ENCODE peak calls at places on chromosomes 16 and 17, in five cellular contexts. N is K562, B is HepG2, A is GM12878, S is H1. P is an unnamed sample.

GRCh38 chr16:21302454-21302853 is 24.4 kb upstream of the CRYM start:
- DNase-seq in N (no peak), B (no peak), A (no peak), S (no peak), P (no peak)

GRCh38 chr17:50696365-50696879 is 11.3 kb downstream of the ANKRD40 start:
- DNase-seq in N (no peak), B (no peak), A (no peak), S (no peak), P (no peak)

GRCh38 chr16:825298-826061 is 24.9 kb upstream of the GNG13 start:
- DNase-seq in N (no peak), B (no peak), A (no peak), S (no peak), P (no peak)

GRCh38 chr17:38532451-38532850 is 73.3 kb downstream of the SRCIN1 start:
- DNase-seq in N (no peak), B (no peak), A (no peak), S (no peak), P (no peak)

GRCh38 chr17:6231886-6232767 is 161.9 kb downstream of the WSCD1 start:
- DNase-seq in N (no peak), B (no peak), A (no peak), S (no peak), P (no peak)

GRCh38 chr16:50395763-50396710 is 27.2 kb upstream of the BRD7 start:
- DNase-seq in N (no peak), B (no peak), A (no peak), S (peak; percentile 26), P (no peak)

GRCh38 chr16:81581107-81581506 is 136.5 kb downstream of the CMIP start:
- DNase-seq in N (no peak), B (no peak), A (no peak), S (no peak), P (no peak)

GRCh38 chr17:42531455-42532354 is 4.3 kb upstream of the NAGLU start:
- DNase-seq in N (peak; percentile 61), B (peak; percentile 70), A (no peak), S (peak; percentile 65), P (peak; percentile 67)

GRCh38 chr16:4049031-4049430 is 67.2 kb downstream of the ADCY9 start:
- DNase-seq in N (no peak), B (no peak), A (no peak), S (no peak), P (no peak)

GRCh38 chr17:10019941-10020403 is 114.9 kb upstream of the RCVRN start:
- DNase-seq in N (no peak), B (no peak), A (no peak), S (no peak), P (no peak)

GRCh38 chr16:75580-76501 is 2.2 kb upstream of the MPG start:
- DNase-seq in N (peak; percentile 73), B (peak; percentile 82), A (no peak), S (no peak), P (peak; percentile 61)

GRCh38 chr16:48497932-48498760 is 111.8 kb downstream of the N4BP1 start:
- DNase-seq in N (no peak), B (no peak), A (no peak), S (no peak), P (no peak)

GRCh38 chr17:57288034-57288752 is 31.9 kb downstream of the MSI2 start:
- DNase-seq in N (no peak), B (no peak), A (no peak), S (no peak), P (no peak)

GRCh38 chr16:55663770-55664677 is 8.2 kb downstream of the SLC6A2 start:
- DNase-seq in N (no peak), B (no peak), A (no peak), S (no peak), P (no peak)

GRCh38 chr17:55451758-55452468 is 30.3 kb upstream of the MMD start:
- DNase-seq in N (no peak), B (no peak), A (no peak), S (no peak), P (no peak)

GRCh38 chr17:4230142-4230541 is 33.6 kb downstream of the ANKFY1 start:
- DNase-seq in N (no peak), B (no peak), A (no peak), S (no peak), P (no peak)

GRCh38 chr16:27364493-27365141 is 37.4 kb upstream of the IL21R start:
- DNase-seq in N (no peak), B (peak; percentile 97), A (no peak), S (no peak), P (no peak)

GRCh38 chr17:76207670-76208069 is 32.6 kb downstream of the RNF157 start:
- DNase-seq in N (no peak), B (no peak), A (no peak), S (no peak), P (no peak)

GRCh38 chr16:85582177-85582888 is 30.8 kb upstream of the GSE1 start:
- DNase-seq in N (no peak), B (no peak), A (no peak), S (no peak), P (no peak)

GRCh38 chr17:83179811-83180210 is 100.4 kb downstream of the METRNL start:
- DNase-seq in N (no peak), B (no peak), A (no peak), S (peak; percentile 16), P (peak; percentile 5)

GRCh38 chr17:57045868-57046671 is 39.0 kb upstream of the AKAP1 start:
- DNase-seq in N (no peak), B (no peak), A (no peak), S (no peak), P (peak; percentile 36)

GRCh38 chr16:78249056-78249455 is 149.6 kb downstream of the WWOX start:
- DNase-seq in N (no peak), B (peak; percentile 77), A (no peak), S (peak; percentile 57), P (peak; percentile 54)

GRCh38 chr17:1273492-1274242 is 3.4 kb downstream of the BHLHA9 start:
- DNase-seq in N (no peak), B (no peak), A (no peak), S (no peak), P (no peak)

GRCh38 chr17:48575066-48575582 is 3.0 kb downstream of the HOXB4 start:
- DNase-seq in N (no peak), B (no peak), A (no peak), S (no peak), P (no peak)

GRCh38 chr16:19282101-19282500 is 3.4 kb upstream of the CLEC19A start:
- DNase-seq in N (no peak), B (peak; percentile 24), A (no peak), S (no peak), P (no peak)

DNA sequence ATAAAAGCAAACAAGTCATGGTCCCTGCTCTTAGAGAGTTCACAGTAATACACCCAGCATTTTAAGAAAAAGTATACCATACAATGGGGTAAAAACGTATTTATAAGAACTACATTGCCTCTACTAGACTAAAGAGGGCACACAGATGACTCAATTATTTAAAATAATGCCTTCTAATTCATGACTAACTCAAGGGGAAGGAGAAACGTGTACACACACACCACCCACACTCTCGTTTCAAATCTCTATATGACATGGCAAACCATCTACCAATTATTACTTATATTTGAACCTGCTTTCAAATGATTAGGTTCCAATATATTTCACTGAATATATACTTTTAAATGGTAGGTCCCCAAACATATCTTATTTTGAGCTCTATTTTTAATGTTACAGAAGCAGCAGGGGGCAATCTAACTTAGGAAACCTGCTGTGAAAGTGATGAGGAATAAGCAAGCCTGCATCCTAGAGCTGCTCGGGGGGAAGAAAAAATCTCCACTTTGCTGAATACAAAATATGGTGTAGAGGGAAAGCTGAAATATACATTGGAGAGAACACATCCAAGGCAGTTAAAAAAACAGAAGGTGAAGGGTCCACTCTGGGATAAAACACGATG is 232.4 kb upstream of the PSMD7 start:
- DNase-seq in N (no peak), B (no peak), A (no peak), S (no peak), P (no peak)
- TF ChIP-seq CTCF in N (peak; percentile 21), B (no peak), A (peak; percentile 39), S (no peak), P (no peak)

DNA sequence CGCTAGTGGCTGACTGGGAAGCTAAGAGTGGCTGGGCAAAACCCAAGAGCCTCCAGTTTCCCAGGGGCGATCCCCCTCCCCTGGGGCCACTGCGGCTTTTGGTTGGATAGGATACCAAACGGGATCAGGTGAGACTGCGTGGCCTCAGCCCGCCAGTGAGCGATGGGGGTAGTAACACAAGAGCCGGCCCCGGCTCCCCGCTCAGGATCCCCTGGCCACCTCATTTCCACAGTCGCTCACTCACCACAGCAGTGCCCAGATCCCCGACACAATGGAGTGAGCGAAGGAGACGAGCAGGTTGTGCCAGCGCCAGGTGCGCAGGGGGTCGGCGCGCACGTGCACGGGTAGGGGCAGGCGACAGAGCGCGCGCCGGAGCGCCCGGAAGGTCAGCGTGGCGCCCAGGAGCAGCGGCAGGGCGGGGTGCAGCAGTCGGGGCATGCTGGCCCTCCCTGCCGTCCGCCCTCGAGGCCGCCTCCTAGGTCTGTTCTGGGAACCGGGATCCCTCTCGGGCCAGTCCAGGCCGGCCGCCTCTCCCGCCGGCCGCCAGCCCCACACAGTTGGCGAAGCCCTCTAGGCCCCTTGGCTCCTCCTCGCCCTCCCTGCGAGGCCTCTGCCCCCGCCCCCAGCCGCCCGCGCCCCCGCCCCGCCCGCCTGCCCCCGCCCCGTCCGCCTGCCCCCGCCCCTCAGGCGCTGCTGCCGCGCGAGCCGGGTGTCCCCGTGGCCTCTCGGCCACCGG is at the start of gene TLCD1:
- DNase-seq in N (peak; percentile 94), B (peak; percentile 68), A (no peak), S (peak; percentile 88), P (peak; percentile 77)
- TF ChIP-seq ATF2 in N (no peak), B (no peak), A (no peak), S (no peak), P (peak; percentile 10)

DNA sequence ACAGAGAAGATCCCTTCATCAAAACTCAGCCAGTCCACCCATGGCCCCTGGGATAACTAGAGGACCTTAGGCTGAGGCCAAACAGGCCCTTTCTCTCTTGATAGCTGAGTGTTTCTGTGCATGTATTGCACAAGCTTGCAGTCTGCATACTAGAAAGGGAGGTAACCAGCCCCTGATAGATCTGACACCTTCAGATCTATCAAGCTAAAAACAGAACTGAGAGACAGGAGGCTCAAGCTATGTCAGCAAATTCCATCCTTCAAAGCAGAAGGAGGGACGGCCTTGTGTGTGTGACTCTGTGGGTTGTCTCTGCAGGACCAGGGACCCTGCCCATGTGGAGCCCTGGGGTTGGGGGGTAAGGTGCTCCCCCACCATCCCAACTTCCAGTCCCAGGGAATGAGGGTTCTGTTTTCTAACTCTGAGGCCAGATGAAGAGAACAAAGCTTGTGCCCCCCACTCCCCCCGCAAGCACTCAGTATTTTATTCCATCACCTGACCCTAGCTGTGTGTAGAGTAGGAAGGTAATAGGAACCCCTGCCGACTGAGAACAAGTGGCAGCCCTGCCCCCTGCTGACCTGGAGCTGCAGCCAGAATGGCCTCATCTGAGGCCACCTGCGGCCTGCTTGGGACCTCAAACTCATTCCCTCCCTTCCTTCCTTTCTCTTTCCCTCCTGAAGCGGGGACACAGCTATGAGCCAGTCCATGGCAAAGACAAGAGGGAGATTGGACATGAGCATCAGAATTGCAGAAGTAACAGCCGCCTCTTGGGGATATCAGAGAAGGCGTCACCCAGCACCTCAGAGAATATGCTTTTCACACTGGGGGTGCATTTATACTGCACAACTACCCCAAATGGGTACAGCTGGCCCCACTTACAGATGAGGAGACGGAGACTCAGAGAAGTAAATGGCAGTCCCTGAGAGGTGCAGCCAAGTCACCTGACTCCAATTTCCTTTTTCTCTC is 63.7 kb downstream of the SMPD3 start:
- DNase-seq in N (no peak), B (no peak), A (no peak), S (no peak), P (no peak)
- TF ChIP-seq CTCF in N (peak; percentile 38), B (peak; percentile 62), A (peak; percentile 27), S (peak; percentile 3), P (no peak)

DNA sequence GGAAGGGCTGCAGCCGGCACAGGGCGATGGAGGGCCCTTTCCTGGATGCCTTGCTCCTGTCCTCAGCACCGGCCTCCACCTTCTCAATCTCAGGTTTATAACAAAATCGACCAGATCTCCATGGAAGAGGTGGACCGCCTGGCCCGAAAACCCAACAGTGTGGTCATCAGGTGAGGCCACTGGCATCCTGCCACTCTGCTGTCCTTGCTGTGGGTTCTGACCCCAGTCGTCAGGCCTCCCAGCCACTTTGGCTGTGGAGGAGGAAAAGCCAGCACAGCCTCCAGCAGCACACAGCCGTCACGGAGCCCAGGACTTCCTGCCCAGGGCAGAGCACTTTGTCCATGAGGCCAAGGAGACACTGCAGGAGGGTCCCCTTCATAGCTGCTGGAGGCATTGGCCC is 6.7 kb upstream of the MYO15A start:
- DNase-seq in N (no peak), B (no peak), A (no peak), S (no peak), P (no peak)
- TF ChIP-seq ATF2 in N (no peak), B (no peak), A (no peak), S (no peak), P (no peak)